ENCODE peak calls at places on chromosome 17, in eight cellular contexts. C is activated CD4-positive, alpha-beta T cell treated with anti-CD3 and anti-CD28 coated beads for 24 hours; E is iPS DF 6.9; J is nephron progenitor cell; Z is GM23248; I is stimulated activated CD8-positive, alpha-beta memory T cell treated with anti-CD3 and anti-CD28 coated beads, Interleukin-15, amount 100 ng/mL, for 48 hours; T is hypothalamus; P is coronary artery. V is an unnamed sample.
A peak's percentile ranks its signal among the peaks of the same experiment; 100 is the strongest.

GRCh38 chr17:76968707-76969597 is 100.7 kb downstream of the MGAT5B start:
- DNase-seq in C (peak; percentile 19), E (peak; percentile 94), J (peak; percentile 77), Z (no peak), I (peak; percentile 8), T (no peak), P (no peak), V (peak; percentile 7)

GRCh38 chr17:82690786-82691489 is 7.6 kb downstream of the RAB40B start:
- DNase-seq in C (no peak), E (no peak), J (no peak), Z (no peak), I (no peak), T (no peak), P (no peak), V (no peak)

GRCh38 chr17:32341857-32342602 is at the start of gene C17orf75:
- DNase-seq in C (peak; percentile 73), E (peak; percentile 58), J (peak; percentile 70), Z (peak; percentile 80), I (peak; percentile 70), T (no peak), P (peak; percentile 84), V (peak; percentile 72)

GRCh38 chr17:20235747-20236146 is 226.6 kb downstream of the SPECC1 start:
- DNase-seq in C (no peak), E (no peak), J (no peak), Z (no peak), I (no peak), T (no peak), P (no peak), V (no peak)

GRCh38 chr17:61398721-61399130 is 917 bp upstream of the TBX2 start:
- DNase-seq in C (no peak), E (no peak), J (no peak), Z (peak; percentile 52), I (no peak), T (no peak), P (no peak), V (no peak)

GRCh38 chr17:13917635-13918034 is 151.7 kb upstream of the COX10 start:
- DNase-seq in C (no peak), E (no peak), J (no peak), Z (no peak), I (no peak), T (no peak), P (no peak), V (no peak)

GRCh38 chr17:43832976-43833829 is at the start of gene MPP3:
- DNase-seq in C (peak; percentile 23), E (no peak), J (peak; percentile 79), Z (peak; percentile 90), I (no peak), T (no peak), P (no peak), V (peak; percentile 78)

GRCh38 chr17:8753976-8754440 is 4.3 kb downstream of the SPDYE4 start:
- DNase-seq in C (no peak), E (no peak), J (no peak), Z (peak; percentile 59), I (no peak), T (no peak), P (no peak), V (peak; percentile 29)

GRCh38 chr17:66533572-66533971 is 231.2 kb downstream of the PRKCA start:
- DNase-seq in C (no peak), E (no peak), J (peak; percentile 42), Z (no peak), I (no peak), T (no peak), P (no peak), V (no peak)

GRCh38 chr17:63035695-63036094 is 69.7 kb downstream of the TANC2 start:
- DNase-seq in C (no peak), E (no peak), J (no peak), Z (peak; percentile 24), I (no peak), T (no peak), P (no peak), V (peak; percentile 62)

GRCh38 chr17:36721560-36722120 is 120.3 kb downstream of the MRM1 start:
- DNase-seq in C (no peak), E (no peak), J (no peak), Z (peak; percentile 32), I (no peak), T (no peak), P (no peak), V (no peak)

GRCh38 chr17:5584971-5585794 is 874 bp upstream of the NLRP1 start:
- DNase-seq in C (no peak), E (no peak), J (no peak), Z (peak; percentile 93), I (no peak), T (no peak), P (no peak), V (peak; percentile 94)

GRCh38 chr17:39328815-39329214 is 72.6 kb downstream of the FBXL20 start:
- DNase-seq in C (no peak), E (no peak), J (no peak), Z (no peak), I (no peak), T (no peak), P (no peak), V (no peak)

GRCh38 chr17:17983376-17983775 is 10.7 kb downstream of the DRC3 start:
- DNase-seq in C (no peak), E (no peak), J (no peak), Z (no peak), I (no peak), T (no peak), P (no peak), V (no peak)

GRCh38 chr17:78725448-78726021 is 56.5 kb downstream of the CYTH1 start:
- DNase-seq in C (no peak), E (no peak), J (no peak), Z (no peak), I (no peak), T (no peak), P (no peak), V (no peak)

GRCh38 chr17:82412535-82413520 is 5.3 kb upstream of the HEXD start:
- DNase-seq in C (no peak), E (no peak), J (no peak), Z (no peak), I (no peak), T (no peak), P (no peak), V (no peak)

GRCh38 chr17:40327735-40328385 is 18.9 kb downstream of the RARA start:
- DNase-seq in C (no peak), E (no peak), J (no peak), Z (peak; percentile 66), I (no peak), T (no peak), P (no peak), V (no peak)